ENCODE peak calls at places on chromosomes 4 and X, in six cellular contexts. X, U, V, N, E and W are unnamed samples.

GRCh38 chr4:22625301-22625700 is 67.4 kb upstream of the GBA3 start:
- DNase-seq in X (no peak), E (peak), N (no peak), V (no peak), U (no peak), W (no peak)

GRCh38 chrX:48802089-48802812 is 384 bp downstream of the HDAC6 start:
- DNase-seq in U (peak), N (peak), E (peak), X (peak), V (peak), W (peak)

GRCh38 chrX:40063555-40063954 is 34.2 kb downstream of the BCOR start:
- DNase-seq in U (no peak), E (no peak), N (no peak), X (no peak), V (no peak), W (no peak)

GRCh38 chrX:131397891-131398290 is 108.8 kb upstream of the IGSF1 start:
- DNase-seq in N (no peak), V (no peak), X (no peak), E (no peak), U (no peak), W (no peak)

GRCh38 chr4:87316961-87317360 is 5.7 kb downstream of the HSD17B13 start:
- DNase-seq in U (no peak), E (no peak), V (no peak), X (no peak), N (no peak), W (no peak)

GRCh38 chr4:139509727-139510410 is 46.1 kb downstream of the SETD7 start:
- DNase-seq in E (no peak), U (no peak), N (no peak), X (peak), V (no peak), W (no peak)

GRCh38 chr4:26150948-26151347 is 169.9 kb upstream of the RBPJ start:
- DNase-seq in U (no peak), N (no peak), X (peak), E (no peak), V (peak), W (no peak)

GRCh38 chrX:47562615-47563243 is 1.7 kb downstream of the ARAF start:
- DNase-seq in U (no peak), X (no peak), V (no peak), E (no peak), N (no peak), W (no peak)

GRCh38 chrX:51568586-51568985 is 50.1 kb downstream of the CENPVL3 start:
- DNase-seq in E (no peak), V (no peak), N (no peak), X (peak), U (no peak), W (no peak)

DNA sequence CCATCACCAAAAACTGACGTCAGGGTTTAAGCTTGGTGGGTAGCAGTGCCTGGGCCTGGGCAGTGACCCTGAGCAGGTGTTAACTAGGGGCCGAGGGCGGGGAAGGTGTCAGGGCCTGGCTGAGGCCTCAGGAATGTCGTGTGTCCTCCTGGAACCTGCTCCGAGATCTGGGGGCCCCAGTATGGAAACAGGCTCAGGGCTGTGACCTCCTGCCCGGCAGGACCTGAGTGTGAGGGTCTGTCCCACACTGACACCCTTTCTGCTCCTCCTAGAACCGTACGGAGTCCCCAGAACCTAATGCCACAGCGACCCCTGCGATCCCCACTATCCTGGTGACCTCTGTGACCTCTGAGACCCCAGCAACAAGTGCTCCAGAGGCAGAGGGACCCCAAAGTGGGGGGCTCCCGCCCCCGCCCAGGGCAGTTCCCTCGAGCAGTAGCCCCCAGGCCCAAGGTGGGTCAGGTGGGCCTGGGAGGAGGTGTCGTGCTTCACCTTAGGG is 741 bp downstream of the HGFAC start:
- DNase-seq in E (no peak), U (no peak), N (no peak), V (no peak), X (no peak), W (no peak)
- H3K27ac ChIP-seq in E (no peak), U (no peak), N (no peak), V (no peak), X (no peak), W (no peak)

GRCh38 chrX:134546187-134546586 is 86.2 kb downstream of the HPRT1 start:
- DNase-seq in N (no peak), U (no peak), X (no peak), V (no peak), E (no peak), W (no peak)
- H3K27ac ChIP-seq in N (no peak), U (peak), X (no peak), V (no peak), E (no peak), W (no peak)

GRCh38 chrX:45351478-45351877 is 150.8 kb upstream of the DIPK2B start:
- DNase-seq in E (no peak), N (no peak), X (peak), V (no peak), U (no peak), W (no peak)
- H3K27ac ChIP-seq in E (no peak), N (peak), X (no peak), V (no peak), U (no peak), W (no peak)

GRCh38 chr4:4987656-4988055 is 31.6 kb downstream of the CYTL1 start:
- DNase-seq in V (no peak), E (no peak), X (no peak), U (no peak), N (no peak), W (no peak)
- H3K27ac ChIP-seq in V (no peak), E (no peak), X (no peak), U (no peak), N (no peak), W (no peak)

GRCh38 chr4:138189212-138189611 is 52.9 kb downstream of the SLC7A11 start:
- DNase-seq in N (no peak), V (no peak), U (no peak), X (no peak), E (no peak), W (no peak)
- H3K27ac ChIP-seq in N (no peak), V (no peak), U (no peak), X (no peak), E (no peak), W (no peak)

DNA sequence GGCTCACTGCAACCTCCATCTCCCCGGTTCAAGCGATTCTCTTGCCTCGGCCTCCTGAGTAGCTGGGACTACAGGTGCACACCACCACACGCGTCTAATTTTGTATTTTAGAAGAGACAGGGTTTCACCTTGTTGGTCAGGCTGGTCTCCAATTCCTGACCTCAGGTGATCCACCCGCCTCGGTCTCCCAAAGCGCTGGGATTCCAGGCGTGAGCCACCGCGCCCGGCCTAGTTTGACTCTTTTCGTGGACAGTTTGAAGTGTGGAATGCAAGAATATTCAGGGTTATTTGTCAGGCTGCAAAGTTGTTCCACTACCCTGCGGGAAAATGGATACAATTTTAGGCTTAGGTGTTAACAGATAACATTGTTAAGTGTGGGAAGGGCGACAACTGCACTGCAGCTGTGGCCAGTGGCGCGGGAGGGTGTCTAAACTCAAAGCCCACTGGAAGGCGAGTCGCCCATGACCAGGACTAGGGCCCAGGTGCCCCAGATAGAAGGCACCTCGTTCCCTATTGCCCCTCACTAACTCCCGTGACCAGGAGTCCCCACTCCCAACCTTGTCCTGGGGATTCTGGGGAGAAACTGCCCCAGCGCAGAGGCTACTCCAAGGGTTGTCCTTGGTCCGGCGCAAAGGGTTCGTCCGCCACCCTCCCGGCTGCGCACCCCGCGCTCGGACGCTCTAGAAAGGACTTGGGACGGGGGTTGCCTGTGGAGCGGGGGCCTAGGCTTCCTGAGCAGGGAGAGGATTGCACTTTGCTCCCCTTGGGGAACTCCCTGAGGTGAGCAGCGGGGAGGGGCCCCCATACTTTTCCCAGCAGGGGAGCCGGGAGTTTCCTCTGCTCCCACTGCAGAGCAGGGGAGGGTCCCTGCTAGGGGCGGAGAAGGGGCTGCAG is 1.1 kb upstream of the CD99 start:
- DNase-seq in E (no peak), N (no peak), V (no peak), X (no peak), U (no peak), W (no peak)
- H3K27ac ChIP-seq in E (no peak), N (peak), V (peak), X (no peak), U (peak), W (peak)

GRCh38 chr4:38011484-38012162 is 51.4 kb downstream of the PTTG2 start:
- DNase-seq in E (no peak), N (no peak), X (no peak), V (no peak), U (no peak), W (no peak)

GRCh38 chr4:38007645-38008044 is 47.4 kb downstream of the PTTG2 start:
- DNase-seq in X (no peak), E (no peak), N (no peak), V (no peak), U (no peak), W (no peak)

GRCh38 chr4:38008493-38009120 is 48.4 kb downstream of the PTTG2 start:
- DNase-seq in V (no peak), E (no peak), N (no peak), X (no peak), U (no peak), W (no peak)

GRCh38 chr4:38009421-38009820 is 49.2 kb downstream of the PTTG2 start:
- DNase-seq in X (no peak), V (no peak), U (no peak), N (no peak), E (no peak), W (no peak)

GRCh38 chr4:38009949-38010348 is 49.8 kb downstream of the PTTG2 start:
- DNase-seq in U (no peak), X (no peak), E (no peak), V (no peak), N (no peak), W (no peak)
- H3K27ac ChIP-seq in U (no peak), X (no peak), E (no peak), V (peak), N (no peak), W (peak)